ENCODE peak calls at places on chromosome 2, in seven cellular contexts. R is GM23338, U is A549, B is HepG2, I is HCT116, S is SK-N-SH, H is HL-60. V is an unnamed sample.
A peak's percentile ranks its signal among the peaks of the same experiment; 100 is the strongest.

GRCh38 chr2:4673025-4673489 is 969.7 kb downstream of the DCDC2C start:
- DNase-seq in R (peak; percentile 3), B (peak; percentile 78), S (no peak), I (no peak), U (peak; percentile 72), H (no peak), V (peak; percentile 65)

GRCh38 chr2:39787950-39788349 is 8.9 kb upstream of the THUMPD2 start:
- DNase-seq in U (no peak), S (no peak), B (no peak), H (no peak), R (no peak), I (no peak), V (no peak)

GRCh38 chr2:200862532-200863000 is 1.9 kb downstream of the CLK1 start:
- DNase-seq in S (peak; percentile 33), R (peak; percentile 39), U (peak; percentile 63), I (no peak), B (peak; percentile 74), H (no peak), V (no peak)

GRCh38 chr2:147499785-147500184 is 345.0 kb upstream of the ACVR2A start:
- DNase-seq in S (no peak), R (no peak), U (no peak), B (no peak), H (no peak), I (no peak), V (no peak)

GRCh38 chr2:151816858-151817257 is 11.4 kb downstream of the ARL5A start:
- DNase-seq in I (no peak), S (no peak), H (no peak), U (no peak), R (no peak), B (no peak), V (no peak)

GRCh38 chr2:62920070-62920469 is 130.6 kb upstream of the OTX1 start:
- DNase-seq in U (no peak), H (no peak), I (no peak), S (no peak), B (no peak), R (no peak), V (no peak)

GRCh38 chr2:31138037-31138962 is at the start of gene GALNT14:
- DNase-seq in I (no peak), S (peak; percentile 98), H (peak; percentile 78), R (peak; percentile 81), U (peak; percentile 85), B (no peak), V (no peak)

GRCh38 chr2:69238449-69239031 is 148.5 kb downstream of the GFPT1 start:
- DNase-seq in H (no peak), S (no peak), I (no peak), R (no peak), U (no peak), B (no peak), V (no peak)

GRCh38 chr2:231613054-231613654 is 20.5 kb downstream of the TEX44 start:
- DNase-seq in R (no peak), B (peak; percentile 42), I (no peak), U (no peak), S (no peak), H (no peak), V (no peak)

GRCh38 chr2:109685453-109685852 is 71.3 kb downstream of the SOWAHC start:
- DNase-seq in S (no peak), R (no peak), B (no peak), H (no peak), I (no peak), U (no peak), V (no peak)

GRCh38 chr2:23782647-23783046 is 144.3 kb downstream of the ATAD2B start:
- DNase-seq in H (no peak), R (no peak), U (no peak), S (no peak), I (no peak), B (no peak), V (no peak)

GRCh38 chr2:23789012-23789411 is 137.9 kb downstream of the ATAD2B start:
- DNase-seq in S (no peak), U (peak; percentile 12), H (no peak), B (peak; percentile 28), R (no peak), I (no peak), V (no peak)

GRCh38 chr2:23784971-23785370 is 142.0 kb downstream of the ATAD2B start:
- DNase-seq in H (no peak), U (no peak), B (peak; percentile 29), S (no peak), I (no peak), R (no peak), V (no peak)

GRCh38 chr2:23791030-23791429 is 135.9 kb downstream of the ATAD2B start:
- DNase-seq in B (peak; percentile 6), S (no peak), R (no peak), I (no peak), U (peak; percentile 33), H (no peak), V (no peak)

GRCh38 chr2:23788100-23788499 is 138.8 kb downstream of the ATAD2B start:
- DNase-seq in U (no peak), H (peak; percentile 43), B (no peak), I (no peak), S (no peak), R (no peak), V (no peak)
- TF ChIP-seq REST in U (no peak), H (no peak), B (no peak), I (no peak), S (no peak), R (no peak), V (no peak)

GRCh38 chr2:208033701-208034502 is 8.6 kb upstream of the PLEKHM3 start:
- DNase-seq in I (peak; percentile 68), S (no peak), U (peak; percentile 65), R (peak; percentile 82), H (peak; percentile 47), B (peak; percentile 97), V (no peak)
- TF ChIP-seq REST in I (no peak), S (no peak), U (no peak), R (no peak), H (no peak), B (no peak), V (no peak)

DNA sequence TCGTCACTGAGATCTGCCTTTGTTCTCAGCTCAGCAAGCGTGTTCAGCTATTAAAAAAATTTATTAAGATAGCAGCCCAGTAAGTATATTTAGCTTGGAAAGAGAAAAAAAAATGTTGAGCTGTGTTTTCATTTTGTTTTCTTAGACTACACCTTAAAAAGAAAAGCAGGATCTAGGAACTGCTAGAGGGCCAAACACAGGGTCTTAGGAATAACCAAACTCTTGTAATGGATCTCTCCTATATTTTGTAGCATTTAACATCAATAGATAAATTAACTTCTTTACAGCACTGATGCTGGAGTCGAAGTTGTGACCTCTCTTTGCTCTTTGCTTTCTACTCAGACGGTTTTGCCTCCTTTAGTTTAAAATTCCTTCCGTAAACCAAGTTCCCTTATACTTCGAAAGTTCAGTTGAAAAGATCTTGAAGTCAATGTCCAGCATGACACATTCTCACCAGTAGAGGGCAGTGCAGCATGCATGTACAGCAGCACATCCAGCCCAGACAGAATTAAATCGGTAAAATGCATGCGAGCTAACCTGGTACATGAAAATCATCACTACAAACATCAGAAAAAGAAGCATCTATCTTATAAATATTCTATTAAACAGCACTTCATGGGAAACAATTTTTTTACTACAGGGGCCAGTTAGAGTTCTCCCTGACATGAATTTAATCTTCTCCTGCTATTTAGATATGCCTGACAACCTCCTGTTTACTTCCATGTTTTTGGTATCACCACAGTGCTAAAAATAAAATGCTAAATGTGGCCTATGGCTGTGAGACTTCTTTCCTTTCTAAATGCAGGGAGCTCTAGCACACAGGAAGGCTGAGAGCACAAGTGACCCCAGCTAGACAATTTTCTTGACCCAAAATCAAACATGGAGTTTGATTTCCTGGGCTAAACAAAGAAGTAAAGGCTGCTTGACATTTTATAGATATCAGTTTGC is 48.2 kb upstream of the MAP3K20 start:
- DNase-seq in R (peak; percentile 97), S (peak; percentile 70), B (peak; percentile 79), H (peak; percentile 82), U (peak; percentile 92), I (peak; percentile 83), V (peak; percentile 85)
- TF ChIP-seq REST in R (no peak), S (no peak), B (no peak), H (no peak), U (no peak), I (no peak), V (no peak)

GRCh38 chr2:55334728-55335127 is 65.7 kb upstream of the MTIF2 start:
- DNase-seq in I (no peak), H (no peak), B (no peak), S (no peak), U (no peak), R (no peak), V (no peak)

DNA sequence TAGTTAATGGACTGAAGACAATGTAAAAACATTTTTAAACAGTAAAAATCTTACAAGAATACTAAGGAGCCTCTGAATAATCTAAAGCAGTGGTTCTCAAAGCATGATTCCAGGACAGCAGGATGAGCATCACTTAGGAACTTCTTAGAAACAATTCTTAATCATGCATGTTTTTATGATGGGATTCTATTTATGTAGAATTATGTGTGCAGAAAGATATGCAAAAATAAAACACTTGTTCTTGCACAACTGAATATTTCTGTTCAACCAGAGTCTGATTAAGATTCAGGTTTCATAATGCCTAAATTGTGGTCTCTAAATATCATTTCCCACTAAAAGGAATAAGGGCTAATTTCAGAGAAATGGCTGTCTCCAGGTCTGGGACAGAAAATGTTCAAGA is 69.2 kb upstream of the MTIF2 start:
- DNase-seq in H (no peak), B (no peak), U (no peak), I (no peak), R (no peak), S (no peak), V (no peak)
- TF ChIP-seq REST in H (no peak), B (no peak), U (no peak), I (no peak), R (no peak), S (no peak), V (no peak)

GRCh38 chr2:222861411-222862067 is 703 bp downstream of the ACSL3 start:
- DNase-seq in I (no peak), R (no peak), U (no peak), H (no peak), S (peak; percentile 74), B (no peak), V (no peak)

GRCh38 chr2:222862068-222862914 is 1.5 kb downstream of the ACSL3 start:
- DNase-seq in R (no peak), S (peak; percentile 36), U (peak; percentile 41), H (no peak), I (no peak), B (no peak), V (no peak)

GRCh38 chr2:222860740-222861410 is at the start of gene ACSL3:
- DNase-seq in U (peak; percentile 95), R (peak; percentile 97), H (peak; percentile 94), S (peak; percentile 97), B (peak; percentile 92), I (peak; percentile 78), V (no peak)

GRCh38 chr2:222862915-222863544 is 2.2 kb downstream of the ACSL3 start:
- DNase-seq in I (no peak), U (no peak), S (no peak), H (no peak), B (no peak), R (no peak), V (no peak)

GRCh38 chr2:222859786-222860726 is 780 bp upstream of the ACSL3 start:
- DNase-seq in S (peak; percentile 22), R (peak; percentile 56), U (peak; percentile 87), B (peak; percentile 72), I (no peak), H (peak; percentile 19), V (no peak)
- TF ChIP-seq REST in S (no peak), R (no peak), U (no peak), B (no peak), I (no peak), H (no peak), V (no peak)